ENCODE peak calls at places on chromosomes 5 and 9, in ten cellular contexts. K, V, D, Q, I, G, Z, E, O and L are unnamed samples.

GRCh38 chr9:16816006-16816405 is 54.5 kb downstream of the BNC2 start:
- DNase-seq in K (no peak), V (no peak), D (no peak), Q (no peak), I (no peak), G (no peak), Z (no peak), E (no peak), O (no peak), L (no peak)

GRCh38 chr9:33250458-33250995 is 10.6 kb downstream of the SPINK4 start:
- DNase-seq in K (peak; percentile 58), V (no peak), D (no peak), Q (no peak), I (peak; percentile 57), G (no peak), Z (peak; percentile 92), E (no peak), O (no peak), L (no peak)

GRCh38 chr9:14399736-14400657 is 86.1 kb upstream of the NFIB start:
- DNase-seq in K (no peak), V (no peak), D (no peak), Q (no peak), I (no peak), G (no peak), Z (no peak), E (no peak), O (no peak), L (no peak)

GRCh38 chr5:113331201-113331551 is 103.6 kb downstream of the TSSK1B start:
- DNase-seq in K (no peak), V (no peak), D (no peak), Q (no peak), I (no peak), G (no peak), Z (peak; percentile 81), E (no peak), O (no peak), L (no peak)

GRCh38 chr5:88944751-88945507 is 61.9 kb upstream of the MEF2C start:
- DNase-seq in K (no peak), V (no peak), D (no peak), Q (no peak), I (no peak), G (no peak), Z (peak; percentile 71), E (no peak), O (no peak), L (no peak)

GRCh38 chr5:73544429-73545402 is 20.7 kb downstream of the ANKRA2 start:
- DNase-seq in K (peak; percentile 81), V (no peak), D (no peak), Q (no peak), I (no peak), G (no peak), Z (no peak), E (no peak), O (peak; percentile 76), L (no peak)

GRCh38 chr9:133679056-133679455 is 42.9 kb downstream of the DBH start:
- DNase-seq in K (no peak), V (no peak), D (no peak), Q (no peak), I (no peak), G (no peak), Z (no peak), E (no peak), O (no peak), L (no peak)

GRCh38 chr9:13054381-13054780 is 225.1 kb downstream of the MPDZ start:
- DNase-seq in K (peak; percentile 56), V (no peak), D (no peak), Q (no peak), I (no peak), G (no peak), Z (no peak), E (no peak), O (no peak), L (no peak)

GRCh38 chr5:65102501-65102825 is 333.7 kb downstream of the CWC27 start:
- DNase-seq in K (no peak), V (peak; percentile 40), D (no peak), Q (no peak), I (no peak), G (no peak), Z (no peak), E (no peak), O (peak; percentile 62), L (no peak)

GRCh38 chr9:99050292-99050911 is 54.5 kb upstream of the TGFBR1 start:
- DNase-seq in K (peak; percentile 31), V (no peak), D (no peak), Q (no peak), I (no peak), G (no peak), Z (peak; percentile 82), E (no peak), O (no peak), L (no peak)

GRCh38 chr9:20570756-20571155 is 51.5 kb downstream of the MLLT3 start:
- DNase-seq in K (peak; percentile 28), V (no peak), D (no peak), Q (no peak), I (no peak), G (no peak), Z (peak; percentile 79), E (no peak), O (peak; percentile 16), L (no peak)

GRCh38 chr9:94866770-94867169 is 140.3 kb downstream of the AOPEP start:
- DNase-seq in K (no peak), V (no peak), D (no peak), Q (no peak), I (no peak), G (no peak), Z (peak; percentile 43), E (no peak), O (no peak), L (no peak)

GRCh38 chr9:107480386-107480789 is 9.2 kb downstream of the KLF4 start:
- DNase-seq in K (peak; percentile 73), V (no peak), D (no peak), Q (no peak), I (peak; percentile 61), G (peak; percentile 26), Z (peak; percentile 90), E (no peak), O (no peak), L (no peak)

GRCh38 chr5:14959443-14960119 is 88.0 kb upstream of the ANKH start:
- DNase-seq in K (peak; percentile 76), V (no peak), D (no peak), Q (no peak), I (peak; percentile 88), G (no peak), Z (no peak), E (no peak), O (no peak), L (no peak)

DNA sequence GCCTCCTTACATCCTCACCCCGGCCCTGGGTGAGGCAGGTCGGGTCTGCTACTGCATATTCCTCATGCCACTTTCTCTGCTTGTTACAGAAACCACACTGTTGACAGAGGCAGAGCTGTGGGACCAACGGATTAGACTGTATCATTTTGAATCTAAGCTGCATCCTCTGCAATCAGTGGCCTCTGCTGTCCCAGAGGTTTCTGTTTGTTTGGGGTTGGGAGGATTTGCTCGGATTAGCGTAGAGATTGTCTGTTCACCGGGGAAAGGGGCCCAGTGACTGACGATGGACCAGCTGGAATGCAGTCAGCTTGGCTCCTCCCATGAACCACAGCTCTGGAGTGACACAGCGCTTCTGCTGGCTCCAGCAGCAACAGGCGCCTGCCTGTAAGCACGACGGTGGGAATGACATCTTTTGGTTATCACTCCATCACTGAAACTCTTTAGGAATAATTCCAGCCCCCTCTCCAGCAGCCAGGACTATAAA is 37.3 kb upstream of the ADRA1B start:
- DNase-seq in K (peak; percentile 45), V (peak; percentile 84), D (no peak), Q (no peak), I (peak; percentile 81), G (peak; percentile 55), Z (peak; percentile 96), E (no peak), O (no peak), L (no peak)
- H3K9me3 ChIP-seq in K (no peaks in the 10 kb centered on the region), V (no peaks in the 10 kb centered on the region), D (no peaks in the 10 kb centered on the region), Q (no peaks in the 10 kb centered on the region), I (no peaks in the 10 kb centered on the region), G (no peaks in the 10 kb centered on the region), Z (no peaks in the 10 kb centered on the region), E (no peaks in the 10 kb centered on the region), O (no peaks in the 10 kb centered on the region), L (no peaks in the 10 kb centered on the region)

DNA sequence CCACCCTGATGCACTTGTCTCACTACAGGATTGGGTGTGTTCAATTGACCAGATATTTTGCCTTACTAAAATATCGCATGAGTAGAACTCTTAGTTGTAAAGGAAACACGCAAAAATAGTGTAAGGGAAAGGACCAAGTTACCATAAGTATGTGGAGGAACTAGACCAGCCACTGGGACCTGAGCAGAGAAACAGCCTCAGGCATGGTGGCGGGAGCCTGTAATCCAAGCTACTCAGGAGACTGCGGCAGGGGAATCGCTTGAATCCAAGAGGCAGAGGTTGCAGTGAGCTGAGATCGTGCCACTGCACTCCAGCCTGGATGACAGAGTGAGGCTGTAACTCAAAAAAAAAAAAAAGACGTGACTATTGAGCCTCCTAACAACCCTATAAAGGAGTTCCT is 117.9 kb upstream of the SPATA31C2 start:
- DNase-seq in K (no peak), V (no peak), D (no peak), Q (no peak), I (peak; percentile 88), G (no peak), Z (no peak), E (no peak), O (no peak), L (no peak)
- H3K9me3 ChIP-seq in K (peaks cover 8% of the 10 kb centered on the region), V (peaks cover 8% of the 10 kb centered on the region), D (no peaks in the 10 kb centered on the region), Q (no peaks in the 10 kb centered on the region), I (peaks cover 6% of the 10 kb centered on the region), G (no peaks in the 10 kb centered on the region), Z (no peaks in the 10 kb centered on the region), E (peaks cover 18% of the 10 kb centered on the region), O (no peaks in the 10 kb centered on the region), L (no peaks in the 10 kb centered on the region)

GRCh38 chr5:141172381-141173204 is at the start of gene PCDHB7:
- DNase-seq in K (peak; percentile 24), V (no peak), D (peak; percentile 3), Q (no peak), I (no peak), G (no peak), Z (peak; percentile 67), E (no peak), O (peak; percentile 35), L (no peak)

GRCh38 chr5:141180313-141180712 is 1.9 kb upstream of the PCDHB16 start:
- DNase-seq in K (no peak), V (no peak), D (no peak), Q (no peak), I (no peak), G (no peak), Z (no peak), E (no peak), O (no peak), L (no peak)

DNA sequence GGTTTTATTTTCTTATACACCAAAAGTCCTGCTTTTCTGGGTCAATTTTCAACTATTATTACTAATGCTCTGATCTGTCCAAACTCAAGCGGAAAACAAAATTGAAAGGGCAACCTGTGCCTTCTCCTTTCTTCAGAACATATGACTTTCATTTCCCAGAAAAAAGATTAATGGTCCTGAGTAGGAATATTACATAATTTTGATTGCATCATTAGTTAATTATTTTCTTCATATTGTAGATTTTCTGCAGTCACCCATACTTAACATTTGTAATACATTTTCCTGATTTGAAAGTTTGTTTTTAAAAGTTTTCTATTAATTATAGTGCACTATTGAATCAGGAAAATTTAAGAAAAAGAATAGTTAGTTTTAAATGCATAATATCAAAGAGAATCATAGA is 1.7 kb upstream of the PCDHB8 start:
- DNase-seq in K (no peak), V (no peak), D (no peak), Q (no peak), I (no peak), G (no peak), Z (no peak), E (no peak), O (no peak), L (no peak)
- H3K9me3 ChIP-seq in K (peaks cover 3% of the 10 kb centered on the region), V (no peaks in the 10 kb centered on the region), D (no peaks in the 10 kb centered on the region), Q (peaks cover 29% of the 10 kb centered on the region), I (peaks cover 2% of the 10 kb centered on the region), G (no peaks in the 10 kb centered on the region), Z (no peaks in the 10 kb centered on the region), E (peaks cover 5% of the 10 kb centered on the region), O (no peaks in the 10 kb centered on the region), L (no peaks in the 10 kb centered on the region)

GRCh38 chr5:18000744-18001143 is 366.5 kb downstream of the TAF11L14 start:
- DNase-seq in K (peak; percentile 8), V (no peak), D (no peak), Q (no peak), I (no peak), G (no peak), Z (no peak), E (no peak), O (no peak), L (no peak)
- H3K9me3 ChIP-seq in K (no peaks in the 10 kb centered on the region), V (no peaks in the 10 kb centered on the region), D (no peaks in the 10 kb centered on the region), Q (no peaks in the 10 kb centered on the region), I (no peaks in the 10 kb centered on the region), G (no peaks in the 10 kb centered on the region), Z (no peaks in the 10 kb centered on the region), E (no peaks in the 10 kb centered on the region), O (no peaks in the 10 kb centered on the region), L (no peaks in the 10 kb centered on the region)